ENCODE peak calls at places on chromosomes 6 and 20, in six cellular contexts. Y is mesendoderm, R is IMR-90, B is H9, E is H1, W is mesenchymal stem cell. A is an unnamed sample.

GRCh38 chr20:16284385-16285100 is 288.7 kb downstream of the KIF16B start:
- DNase-seq in R (no peak), Y (no peak), B (no peak), E (no peak), W (no peak), A (no peak)

GRCh38 chr20:10109621-10110020 is 74.8 kb downstream of the ANKEF1 start:
- DNase-seq in W (no peak), E (no peak), B (no peak), Y (no peak), R (no peak), A (no peak)

GRCh38 chr6:16769986-16770376 is 8.7 kb upstream of the ATXN1 start:
- DNase-seq in E (no peak), R (peak; percentile 90), Y (no peak), W (peak; percentile 87), B (no peak), A (no peak)

GRCh38 chr6:20868397-20869185 is 334.3 kb downstream of the CDKAL1 start:
- DNase-seq in Y (peak; percentile 90), B (peak; percentile 48), W (no peak), E (no peak), R (no peak), A (no peak)

GRCh38 chr20:36950432-36951197 is 893 bp downstream of the SAMHD1 start:
- DNase-seq in W (peak; percentile 65), Y (peak; percentile 45), E (no peak), B (peak; percentile 41), R (peak; percentile 22), A (peak; percentile 15)

GRCh38 chr20:8601542-8601912 is 467.4 kb upstream of the PLCB4 start:
- DNase-seq in R (no peak), Y (no peak), B (no peak), W (no peak), E (no peak), A (no peak)

GRCh38 chr6:161921602-161922400 is 647.9 kb upstream of the AGPAT4 start:
- DNase-seq in B (no peak), Y (no peak), E (no peak), W (peak; percentile 70), R (no peak), A (no peak)

GRCh38 chr20:1185316-1185741 is 548 bp upstream of the TMEM74B start:
- DNase-seq in Y (peak; percentile 47), R (no peak), E (no peak), W (peak; percentile 13), B (no peak), A (peak; percentile 26)

GRCh38 chr6:90000864-90001731 is 106.8 kb downstream of the GJA10 start:
- DNase-seq in R (peak; percentile 31), B (no peak), W (no peak), E (no peak), Y (no peak), A (no peak)

GRCh38 chr20:63471002-63471718 is 1.3 kb downstream of the KCNQ2 start:
- DNase-seq in B (no peak), E (no peak), Y (peak; percentile 28), W (no peak), R (no peak), A (no peak)

GRCh38 chr6:16209539-16209938 is 28.8 kb upstream of the GMPR start:
- DNase-seq in E (no peak), W (no peak), Y (no peak), B (no peak), R (no peak), A (no peak)

GRCh38 chr6:159788757-159789376 is 535 bp downstream of the TCP1 start:
- DNase-seq in B (peak; percentile 39), R (peak; percentile 42), E (no peak), W (peak; percentile 59), Y (peak; percentile 50), A (no peak)

GRCh38 chr6:64694356-64694755 is 1012.7 kb downstream of the EYS start:
- DNase-seq in W (no peak), B (no peak), E (no peak), R (no peak), Y (no peak), A (no peak)

GRCh38 chr20:25623225-25623735 is 534 bp downstream of the NANP start:
- DNase-seq in Y (peak; percentile 29), E (peak; percentile 7), B (peak; percentile 32), W (peak; percentile 68), R (peak; percentile 24), A (no peak)

GRCh38 chr20:39399463-39399862 is 437.3 kb downstream of the DHX35 start:
- DNase-seq in R (no peak), B (no peak), E (no peak), W (no peak), Y (peak; percentile 10), A (no peak)

GRCh38 chr6:149433901-149434300 is 33.8 kb downstream of the SUMO4 start:
- DNase-seq in E (no peak), W (no peak), R (no peak), Y (no peak), B (no peak), A (no peak)

GRCh38 chr6:44855562-44856494 is 468.3 kb downstream of the CDC5L start:
- DNase-seq in R (peak; percentile 56), W (peak; percentile 34), Y (no peak), E (no peak), B (no peak), A (no peak)

GRCh38 chr20:63696628-63697356 is at the start of gene TNFRSF6B:
- DNase-seq in E (no peak), R (no peak), W (peak; percentile 33), B (no peak), Y (no peak), A (no peak)

GRCh38 chr6:134178230-134179044 is 126.0 kb upstream of the SLC2A12 start:
- DNase-seq in R (peak; percentile 96), W (peak; percentile 95), E (peak; percentile 75), Y (peak; percentile 98), B (peak; percentile 92), A (peak; percentile 82)

GRCh38 chr20:2508631-2509467 is at the start of gene ZNF343:
- DNase-seq in R (peak; percentile 77), Y (peak; percentile 91), E (peak; percentile 31), B (peak; percentile 86), W (peak; percentile 89), A (peak; percentile 76)

GRCh38 chr6:151661928-151662327 is 145.6 kb upstream of the ESR1 start:
- DNase-seq in W (no peak), Y (peak; percentile 55), B (peak; percentile 75), E (no peak), R (no peak), A (no peak)

GRCh38 chr6:116055513-116055912 is 5.2 kb downstream of the FRK start:
- DNase-seq in Y (no peak), B (no peak), E (no peak), W (no peak), R (no peak), A (no peak)

GRCh38 chr6:885051-885590 is 192.2 kb upstream of the EXOC2 start:
- DNase-seq in E (no peak), B (no peak), R (no peak), W (no peak), Y (no peak), A (no peak)

GRCh38 chr20:53920647-53921245 is 149.6 kb downstream of the BCAS1 start:
- DNase-seq in R (no peak), E (no peak), Y (no peak), W (no peak), B (no peak), A (no peak)
- H2AK5ac ChIP-seq in R (peak overlapping the region; percentile 36), E (peak overlapping the region; percentile 89), Y (peak overlapping the region; percentile 37), W (no peak overlapping the region), B (peak overlapping the region; percentile 3), A (peak overlapping the region; percentile 62)

GRCh38 chr6:114195736-114196403 is 147.0 kb downstream of the HS3ST5 start:
- DNase-seq in W (no peak), R (no peak), E (no peak), Y (no peak), B (no peak), A (no peak)
- H2BK15ac ChIP-seq in W (no peak overlapping the region), R (no peak overlapping the region), E (no peak overlapping the region), Y (no peak overlapping the region), B (no peak overlapping the region), A (no peak overlapping the region)

DNA sequence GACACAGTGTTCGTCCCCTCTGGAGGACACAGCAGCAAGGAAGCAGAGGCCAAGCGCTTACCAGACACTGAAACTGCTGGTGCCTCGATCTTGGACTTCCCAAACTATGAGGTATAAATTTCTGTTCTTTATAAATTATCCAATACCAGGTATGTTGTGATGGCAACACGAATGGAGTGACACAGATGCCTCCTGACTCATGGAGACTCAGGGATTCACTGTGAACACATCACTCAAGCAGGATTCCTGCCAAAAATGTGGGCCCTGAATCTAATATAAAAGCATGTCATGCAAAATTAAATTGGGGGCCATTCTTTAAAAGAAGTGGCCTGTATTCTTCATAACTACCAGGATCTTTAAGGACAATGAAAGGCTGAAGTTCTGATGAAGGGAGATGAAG is 52.5 kb upstream of the SLC22A23 start:
- DNase-seq in E (no peak), Y (no peak), R (peak; percentile 55), W (no peak), B (no peak), A (no peak)
- H2AK5ac ChIP-seq in E (no peak overlapping the region), Y (no peak overlapping the region), R (no peak overlapping the region), W (no peak overlapping the region), B (no peak overlapping the region), A (no peak overlapping the region)

GRCh38 chr6:127188752-127189151 is 70.3 kb downstream of the RSPO3 start:
- DNase-seq in W (no peak), Y (no peak), E (no peak), R (no peak), B (no peak), A (no peak)

GRCh38 chr6:127180421-127180820 is 62.0 kb downstream of the RSPO3 start:
- DNase-seq in E (no peak), R (no peak), W (no peak), Y (no peak), B (no peak), A (no peak)

GRCh38 chr6:127186889-127187288 is 68.4 kb downstream of the RSPO3 start:
- DNase-seq in E (no peak), W (no peak), R (no peak), B (peak; percentile 60), Y (peak; percentile 54), A (no peak)

GRCh38 chr6:127182501-127182900 is 64.0 kb downstream of the RSPO3 start:
- DNase-seq in Y (no peak), W (peak; percentile 73), E (no peak), B (no peak), R (no peak), A (no peak)

GRCh38 chr6:127185410-127185809 is 66.9 kb downstream of the RSPO3 start:
- DNase-seq in Y (no peak), E (no peak), W (no peak), B (no peak), R (no peak), A (no peak)
- H2BK15ac ChIP-seq in Y (no peak overlapping the region), E (no peak overlapping the region), W (no peak overlapping the region), B (no peak overlapping the region), R (no peak overlapping the region), A (no peak overlapping the region)

A was measured in neuronal stem cell.